ENCODE peak calls at places on chromosome 19, in four cellular contexts. I, W, N and C are unnamed samples.
A peak's percentile ranks its signal among the peaks of the same experiment; 100 is the strongest.

GRCh38 chr19:57583521-57584416 is at the start of gene ZIK1:
- DNase-seq in I (peak; percentile 63), W (peak; percentile 97), N (peak; percentile 92), C (peak; percentile 95)

GRCh38 chr19:38162094-38162493 is 61.9 kb downstream of the DPF1 start:
- DNase-seq in W (no peak), I (no peak), N (no peak), C (no peak)

GRCh38 chr19:32652893-32653625 is 21.9 kb downstream of the ANKRD27 start:
- DNase-seq in W (peak; percentile 50), N (no peak), I (no peak), C (no peak)

GRCh38 chr19:15264933-15265206 is 32.6 kb upstream of the EPHX3 start:
- DNase-seq in N (no peak), I (no peak), W (no peak), C (no peak)

GRCh38 chr19:7575426-7576040 is 20.1 kb upstream of the CAMSAP3 start:
- DNase-seq in I (peak; percentile 67), N (no peak), W (no peak), C (no peak)

GRCh38 chr19:51587264-51588191 is 16.4 kb downstream of the ZNF175 start:
- DNase-seq in I (no peak), W (no peak), N (no peak), C (no peak)

GRCh38 chr19:2164020-2164988 is 571 bp downstream of the DOT1L start:
- DNase-seq in W (no peak), N (no peak), I (no peak), C (no peak)

GRCh38 chr19:38392707-38393308 is 4.3 kb downstream of the SPRED3 start:
- DNase-seq in N (no peak), W (no peak), I (peak; percentile 76), C (no peak)

GRCh38 chr19:28898279-28898678 is 314.7 kb downstream of the UQCRFS1 start:
- DNase-seq in W (no peak), N (no peak), I (no peak), C (no peak)

GRCh38 chr19:30356951-30357579 is 15.1 kb upstream of the ZNF536 start:
- DNase-seq in N (no peak), I (no peak), W (no peak), C (no peak)

GRCh38 chr19:51660975-51661600 is 14.5 kb upstream of the SIGLEC14 start:
- DNase-seq in I (peak; percentile 77), W (peak; percentile 61), N (no peak), C (peak; percentile 88)

GRCh38 chr19:14127929-14128509 is 8.4 kb downstream of the ASF1B start:
- DNase-seq in N (no peak), W (no peak), I (no peak), C (no peak)

GRCh38 chr19:6239871-6240676 is 39.7 kb downstream of the MLLT1 start:
- DNase-seq in W (peak; percentile 82), I (no peak), N (no peak), C (peak; percentile 42)

GRCh38 chr19:44925114-44925891 is 10.9 kb downstream of the APOC1 start:
- DNase-seq in W (no peak), I (no peak), N (no peak), C (no peak)

GRCh38 chr19:11092181-11092538 is 2.9 kb downstream of the LDLR start:
- DNase-seq in I (no peak), W (no peak), N (no peak), C (no peak)

GRCh38 chr19:58569191-58569942 is 3.8 kb downstream of the MZF1 start:
- DNase-seq in W (no peak), N (no peak), I (no peak), C (peak; percentile 5)

GRCh38 chr19:9913237-9914000 is 22.9 kb downstream of the OLFM2 start:
- DNase-seq in N (no peak), I (peak; percentile 46), W (peak; percentile 90), C (peak; percentile 41)

GRCh38 chr19:31125071-31125470 is 224.2 kb downstream of the TSHZ3 start:
- DNase-seq in I (no peak), N (no peak), W (no peak), C (no peak)

GRCh38 chr19:46297700-46298476 is 1.0 kb downstream of the HIF3A start:
- DNase-seq in I (peak; percentile 55), N (no peak), W (peak; percentile 55), C (peak; percentile 35)

GRCh38 chr19:39104104-39104708 is 20.0 kb downstream of the ACP7 start:
- DNase-seq in I (no peak), W (peak; percentile 58), N (no peak), C (no peak)

GRCh38 chr19:35474104-35474503 is 16.2 kb downstream of the KRTDAP start:
- DNase-seq in N (no peak), W (no peak), I (no peak), C (no peak)

GRCh38 chr19:35478794-35479193 is 11.5 kb downstream of the KRTDAP start:
- DNase-seq in I (no peak), W (no peak), N (no peak), C (no peak)

GRCh38 chr19:35476149-35476548 is 14.1 kb downstream of the KRTDAP start:
- DNase-seq in I (peak; percentile 49), N (no peak), W (no peak), C (peak; percentile 77)

GRCh38 chr19:35483089-35483488 is 7.2 kb downstream of the KRTDAP start:
- DNase-seq in N (no peak), W (no peak), I (no peak), C (no peak)

DNA sequence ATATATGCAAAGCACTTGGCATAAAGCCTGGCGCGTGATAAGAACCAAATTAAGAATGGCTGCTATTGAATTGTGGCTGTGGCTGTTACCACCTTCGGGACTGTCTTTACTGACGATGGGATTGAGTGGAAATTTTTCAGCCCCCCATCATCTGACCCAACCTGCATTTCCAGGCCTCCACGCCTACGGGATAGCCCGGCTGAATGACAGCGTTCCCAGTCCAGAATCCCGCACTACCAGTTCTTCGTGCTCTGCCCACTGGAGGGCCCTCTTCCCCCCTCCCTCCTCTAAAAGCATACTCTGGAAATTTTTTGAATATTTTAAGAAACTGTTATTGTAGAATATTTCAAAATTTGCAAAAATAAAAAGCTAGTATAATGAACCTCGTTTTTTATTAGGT is 11.0 kb downstream of the KRTDAP start:
- DNase-seq in N (no peak), I (no peak), W (no peak), C (no peak)
- TF ChIP-seq MAX in N (no peak), I (no peak), W (no peak), C (no peak)

GRCh38 chr19:52935434-52935833 is 12.2 kb upstream of the ZNF888 start:
- DNase-seq in N (no peak), I (no peak), W (no peak), C (no peak)
- TF ChIP-seq TEAD4 in N (no peak), I (peak; percentile 38), W (no peak), C (no peak)

GRCh38 chr19:12788025-12788681 is 3.1 kb upstream of the JUNB start:
- DNase-seq in N (no peak), I (no peak), W (peak; percentile 33), C (no peak)
- TF ChIP-seq MAX in N (no peak), I (no peak), W (no peak), C (no peak)

GRCh38 chr19:13102666-13103584 is at the start of gene LYL1:
- DNase-seq in I (peak; percentile 98), W (peak; percentile 97), N (no peak), C (peak; percentile 67)
- TF ChIP-seq TEAD4 in I (peak; percentile 98), W (no peak), N (no peak), C (no peak)

GRCh38 chr19:3620145-3620816 is 6.3 kb downstream of the CACTIN start:
- DNase-seq in I (no peak), N (no peak), W (no peak), C (no peak)

GRCh38 chr19:3622224-3622623 is 4.4 kb downstream of the CACTIN start:
- DNase-seq in N (no peak), I (no peak), W (no peak), C (no peak)

GRCh38 chr19:3619631-3620012 is 7.0 kb downstream of the CACTIN start:
- DNase-seq in N (no peak), I (no peak), W (no peak), C (no peak)

GRCh38 chr19:3621689-3622088 is 4.9 kb downstream of the CACTIN start:
- DNase-seq in W (no peak), N (no peak), I (no peak), C (no peak)

GRCh38 chr19:3620817-3621547 is 5.6 kb downstream of the CACTIN start:
- DNase-seq in I (no peak), N (no peak), W (no peak), C (no peak)
- TF ChIP-seq MAX in I (no peak), N (no peak), W (no peak), C (no peak)

DNA sequence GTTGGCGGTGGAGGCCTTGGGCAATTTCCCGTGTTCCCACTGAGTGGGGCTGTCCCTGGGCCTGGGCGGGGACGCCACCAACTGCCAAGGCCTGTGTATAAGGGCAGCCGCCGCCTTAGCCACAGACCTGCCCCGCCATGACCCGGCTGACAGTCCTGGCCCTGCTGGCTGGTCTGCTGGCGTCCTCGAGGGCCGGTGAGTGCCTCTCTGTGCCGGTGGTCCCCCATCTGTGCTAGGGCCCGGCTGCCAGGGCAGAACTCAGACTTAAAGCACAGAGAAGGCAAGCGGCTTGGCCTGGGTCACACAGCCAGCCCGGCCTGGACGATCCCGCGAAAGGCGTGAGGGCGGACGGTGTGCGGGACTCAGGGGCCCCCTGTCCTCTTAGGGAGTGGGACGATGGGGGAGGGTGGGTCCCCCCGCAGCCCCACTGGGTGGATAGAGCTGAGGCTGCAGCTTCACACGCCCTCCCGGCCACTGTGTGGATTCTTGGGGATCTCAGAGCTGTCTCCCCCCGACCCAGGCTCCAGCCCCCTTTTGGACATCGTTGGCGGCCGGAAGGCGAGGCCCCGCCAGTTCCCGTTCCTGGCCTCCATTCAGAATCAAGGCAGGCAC is at the start of gene AZU1:
- DNase-seq in N (no peak), I (no peak), W (no peak), C (no peak)
- TF ChIP-seq TEAD4 in N (no peak), I (no peak), W (no peak), C (no peak)

GRCh38 chr19:1093330-1093729 is 1.8 kb downstream of the POLR2E start:
- DNase-seq in N (no peak), W (no peak), I (no peak), C (no peak)

GRCh38 chr19:1094655-1094977 is 559 bp downstream of the POLR2E start:
- DNase-seq in I (no peak), N (no peak), W (peak; percentile 57), C (no peak)

GRCh38 chr19:1097810-1098176 is 2.6 kb upstream of the POLR2E start:
- DNase-seq in N (no peak), I (no peak), W (no peak), C (no peak)

GRCh38 chr19:1093811-1094553 is 1.2 kb downstream of the POLR2E start:
- DNase-seq in I (no peak), W (no peak), N (no peak), C (no peak)

GRCh38 chr19:1094978-1095701 is at the start of gene POLR2E:
- DNase-seq in I (peak; percentile 96), N (peak; percentile 90), W (peak; percentile 98), C (peak; percentile 97)
- TF ChIP-seq MAX in I (no peak), N (peak; percentile 35), W (peak; percentile 53), C (peak; percentile 74)

GRCh38 chr19:41217741-41218140 is 1.3 kb upstream of the AXL start:
- DNase-seq in I (no peak), W (no peak), N (no peak), C (no peak)

GRCh38 chr19:41219924-41220567 is 1.0 kb downstream of the AXL start:
- DNase-seq in N (no peak), I (peak; percentile 87), W (no peak), C (no peak)

GRCh38 chr19:41218249-41218614 is 791 bp upstream of the AXL start:
- DNase-seq in W (no peak), I (no peak), N (no peak), C (no peak)

GRCh38 chr19:41221514-41222205 is 2.6 kb downstream of the AXL start:
- DNase-seq in N (no peak), W (no peak), I (no peak), C (no peak)

GRCh38 chr19:41218615-41219507 is at the start of gene AXL:
- DNase-seq in I (no peak), W (peak; percentile 43), N (peak; percentile 78), C (peak; percentile 82)
- TF ChIP-seq TEAD4 in I (no peak), W (peak; percentile 37), N (no peak), C (no peak)